ENCODE peak calls at places on chromosomes 6 and 20, in six cellular contexts. R is H9, Y is IMR-90, D is neuronal stem cell, Z is H1, J is trophoblast cell. Q is an unnamed sample.

GRCh38 chr6:143443096-143443495 is 7.4 kb downstream of the ADAT2 start:
- DNase-seq in R (no peak), D (no peak), J (no peak), Z (no peak), Y (no peak), Q (no peak)

GRCh38 chr6:17629824-17630510 is 29.9 kb downstream of the FAM8A1 start:
- DNase-seq in R (no peak), Z (no peak), D (no peak), J (no peak), Y (no peak), Q (no peak)

GRCh38 chr20:59829415-59830106 is 103.9 kb downstream of the SYCP2 start:
- DNase-seq in J (no peak), D (no peak), R (peak), Y (no peak), Z (peak), Q (no peak)

GRCh38 chr20:7765221-7765620 is 175.0 kb downstream of the HAO1 start:
- DNase-seq in Z (no peak), Y (no peak), J (no peak), D (no peak), R (no peak), Q (no peak)

GRCh38 chr6:71582820-71583219 is 294.2 kb downstream of the OGFRL1 start:
- DNase-seq in R (no peak), D (no peak), Y (no peak), Z (no peak), J (no peak), Q (no peak)

GRCh38 chr6:150471276-150471675 is 102.5 kb downstream of the IYD start:
- DNase-seq in R (no peak), Z (no peak), Y (no peak), J (no peak), D (no peak), Q (no peak)

GRCh38 chr6:112468359-112468758 is 121.2 kb downstream of the RFPL4B start:
- DNase-seq in D (no peak), R (no peak), J (peak), Y (peak), Z (no peak), Q (no peak)

GRCh38 chr6:79605968-79606764 is 25.0 kb upstream of the SH3BGRL2 start:
- DNase-seq in Y (no peak), R (peak), J (no peak), D (no peak), Z (no peak), Q (no peak)

GRCh38 chr6:5223309-5223708 is 37.4 kb downstream of the LYRM4 start:
- DNase-seq in J (no peak), Y (no peak), D (no peak), Z (no peak), R (no peak), Q (no peak)

GRCh38 chr6:34520645-34521462 is 35.3 kb downstream of the SPDEF start:
- DNase-seq in R (no peak), J (no peak), Z (no peak), D (no peak), Y (no peak), Q (no peak)

GRCh38 chr20:45832619-45833018 is 980 bp upstream of the SNX21 start:
- DNase-seq in D (no peak), J (no peak), Y (no peak), R (no peak), Z (no peak), Q (no peak)

GRCh38 chr20:13402171-13402760 is 181.2 kb downstream of the ISM1 start:
- DNase-seq in D (no peak), Y (no peak), Z (no peak), R (no peak), J (no peak), Q (no peak)

GRCh38 chr6:113050010-113050893 is 703.1 kb downstream of the RFPL4B start:
- DNase-seq in R (no peak), Y (peak), Z (no peak), D (no peak), J (no peak), Q (no peak)

GRCh38 chr6:106476326-106477105 is 116.0 kb downstream of the CRYBG1 start:
- DNase-seq in J (no peak), D (no peak), Y (peak), R (no peak), Z (no peak), Q (peak)

GRCh38 chr6:157317129-157317814 is 6.0 kb downstream of the TMEM242 start:
- DNase-seq in Y (peak), R (no peak), J (peak), Z (no peak), D (no peak), Q (peak)
- H3K9ac ChIP-seq in Y (no peak), R (no peak), J (no peak), Z (no peak), D (no peak), Q (peak)

GRCh38 chr6:6679633-6680032 is 91.1 kb downstream of the LY86 start:
- DNase-seq in J (no peak), D (no peak), Z (no peak), R (no peak), Y (no peak), Q (no peak)
- H3K14ac ChIP-seq in J (no peak), D (no peak), Z (no peak), R (no peak), Y (no peak), Q (no peak)

GRCh38 chr20:35871311-35871771 is 83.0 kb downstream of the SCAND1 start:
- DNase-seq in D (no peak), R (no peak), Y (peak), J (no peak), Z (no peak), Q (peak)

GRCh38 chr20:35870541-35871307 is 83.6 kb downstream of the SCAND1 start:
- DNase-seq in Y (no peak), R (no peak), J (peak), Z (no peak), D (no peak), Q (peak)

GRCh38 chr20:35866446-35867202 is 87.7 kb downstream of the SCAND1 start:
- DNase-seq in J (peak), R (no peak), Y (peak), D (no peak), Z (no peak), Q (peak)
- H3K9ac ChIP-seq in J (no peak), R (no peak), Y (no peak), D (no peak), Z (no peak), Q (no peak)

GRCh38 chr6:7528565-7528964 is 12.9 kb upstream of the DSP start:
- DNase-seq in Z (no peak), R (no peak), D (no peak), Y (peak), J (no peak), Q (no peak)

GRCh38 chr6:7529141-7529540 is 12.3 kb upstream of the DSP start:
- DNase-seq in R (no peak), Z (no peak), J (no peak), Y (no peak), D (no peak), Q (no peak)

GRCh38 chr6:7523922-7524321 is 17.5 kb upstream of the DSP start:
- DNase-seq in J (no peak), R (no peak), Z (no peak), D (no peak), Y (no peak), Q (no peak)

GRCh38 chr6:7522873-7523272 is 18.6 kb upstream of the DSP start:
- DNase-seq in J (no peak), Y (no peak), Z (no peak), R (no peak), D (no peak), Q (no peak)

DNA sequence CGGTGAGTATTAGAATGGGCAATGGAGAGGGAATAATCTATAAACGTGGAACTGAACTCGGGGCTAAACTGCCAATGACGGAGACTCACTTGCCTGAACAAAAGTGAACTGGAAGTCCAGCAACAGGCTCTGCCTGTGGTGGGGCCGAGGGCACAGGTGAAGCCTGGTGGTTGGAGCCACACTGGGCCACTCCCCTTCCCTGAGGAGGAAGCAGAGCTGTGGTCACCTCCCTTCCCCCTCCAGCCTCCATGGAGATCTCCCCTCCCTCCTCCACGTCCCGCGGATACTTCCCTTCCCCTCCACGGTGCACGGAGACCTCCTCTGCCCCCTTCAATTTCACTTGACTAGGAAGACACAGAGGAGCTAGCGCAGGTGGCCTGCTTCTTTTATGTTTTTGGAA is 14.7 kb upstream of the DSP start:
- DNase-seq in R (peak), J (no peak), Y (no peak), Z (peak), D (no peak), Q (no peak)
- H3K14ac ChIP-seq in R (no peak), J (no peak), Y (peak), Z (no peak), D (no peak), Q (no peak)

GRCh38 chr6:52566853-52567279 is 10.0 kb downstream of the TRAM2 start:
- DNase-seq in J (peak), Y (peak), Z (no peak), R (no peak), D (no peak), Q (peak)

GRCh38 chr6:52568320-52568719 is 8.5 kb downstream of the TRAM2 start:
- DNase-seq in Z (no peak), J (no peak), R (no peak), Y (no peak), D (no peak), Q (no peak)

GRCh38 chr6:52564856-52565255 is 12.0 kb downstream of the TRAM2 start:
- DNase-seq in D (no peak), J (peak), R (no peak), Y (no peak), Z (no peak), Q (no peak)

GRCh38 chr6:52562915-52563314 is 13.9 kb downstream of the TRAM2 start:
- DNase-seq in J (no peak), Z (no peak), Y (no peak), R (no peak), D (no peak), Q (no peak)

DNA sequence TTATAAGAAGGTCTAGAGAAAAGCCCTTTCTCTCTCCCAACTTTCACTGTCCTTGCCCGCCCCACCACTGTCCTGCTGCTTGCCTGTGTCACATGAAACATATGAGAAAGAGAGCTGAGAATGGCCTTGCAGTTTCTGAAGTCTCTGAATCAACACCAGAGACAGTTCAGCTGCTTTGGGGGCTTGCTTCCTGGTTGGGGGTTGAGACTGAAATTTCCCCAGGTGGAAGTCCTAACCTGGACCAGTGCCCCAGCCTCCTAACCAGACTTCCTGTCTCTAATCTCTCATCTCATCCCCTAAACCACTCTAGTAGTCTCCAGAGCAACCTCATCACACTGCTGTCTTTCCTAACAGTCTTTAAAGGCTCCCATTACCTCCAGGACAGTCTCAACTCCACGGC is 10.7 kb downstream of the TRAM2 start:
- DNase-seq in J (no peak), D (no peak), R (no peak), Z (no peak), Y (no peak), Q (no peak)
- H3K9ac ChIP-seq in J (no peak), D (no peak), R (no peak), Z (no peak), Y (peak), Q (peak)

GRCh38 chr20:51687071-51687470 is 81.1 kb downstream of the ATP9A start:
- DNase-seq in J (peak), D (no peak), Z (no peak), Y (peak), R (no peak), Q (peak)

GRCh38 chr20:51691703-51692102 is 76.5 kb downstream of the ATP9A start:
- DNase-seq in Z (no peak), Y (no peak), D (no peak), J (no peak), R (no peak), Q (no peak)

GRCh38 chr20:51687630-51688029 is 80.6 kb downstream of the ATP9A start:
- DNase-seq in Z (no peak), Y (no peak), J (no peak), R (no peak), D (no peak), Q (no peak)

GRCh38 chr20:51692806-51693400 is 75.3 kb downstream of the ATP9A start:
- DNase-seq in Z (no peak), J (no peak), D (no peak), Y (no peak), R (no peak), Q (no peak)

GRCh38 chr20:51688600-51688999 is 79.6 kb downstream of the ATP9A start:
- DNase-seq in Y (no peak), R (no peak), J (no peak), Z (no peak), D (no peak), Q (no peak)
- H3K14ac ChIP-seq in Y (no peak), R (no peak), J (no peak), Z (no peak), D (no peak), Q (no peak)

DNA sequence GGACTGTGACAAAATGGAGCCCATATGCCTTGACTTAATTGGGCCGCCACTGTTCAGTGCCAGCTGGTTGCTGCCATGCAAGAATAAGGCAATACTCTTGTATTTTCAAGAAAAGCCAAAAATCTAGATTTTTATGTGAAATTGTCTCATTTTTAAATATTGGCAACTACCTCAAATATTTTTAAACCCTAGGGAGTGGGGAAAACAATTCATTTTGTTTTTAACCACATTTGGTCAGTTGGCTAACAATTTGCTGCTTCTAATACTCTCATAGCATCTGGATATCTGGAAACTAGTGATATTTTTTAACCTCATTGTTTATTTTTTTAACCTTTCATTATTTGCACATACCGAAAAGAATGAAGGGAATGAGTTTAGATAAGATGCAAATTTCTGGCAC is 91.0 kb downstream of the EYA2 start:
- DNase-seq in J (no peak), D (no peak), Y (no peak), Z (no peak), R (no peak), Q (no peak)
- H3K9ac ChIP-seq in J (no peak), D (no peak), Y (no peak), Z (no peak), R (no peak), Q (no peak)

DNA sequence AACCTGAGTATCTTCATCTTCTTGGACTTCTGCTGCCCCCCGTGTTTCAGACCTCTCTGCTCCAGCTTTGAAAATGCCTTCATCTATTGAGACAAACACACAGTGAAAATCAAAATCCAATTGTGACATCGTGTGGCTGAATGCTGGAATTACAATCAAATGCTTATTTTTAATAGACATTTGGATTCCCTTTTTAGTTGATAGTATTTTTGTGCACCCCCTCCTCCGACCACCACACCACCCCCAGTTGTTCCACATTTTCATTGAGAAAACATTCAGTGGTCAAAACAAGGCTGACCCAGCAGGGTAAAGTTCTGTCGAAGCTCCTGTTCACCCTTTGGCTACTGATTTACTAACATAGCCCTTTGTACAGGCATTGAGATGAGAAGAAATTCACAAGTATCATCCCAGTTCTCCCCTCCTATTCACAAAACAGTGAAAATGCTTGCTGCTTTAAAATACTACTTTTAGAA is 79.0 kb downstream of the NRSN1 start:
- DNase-seq in R (no peak), D (peak), Y (peak), J (peak), Z (no peak), Q (peak)
- H3K14ac ChIP-seq in R (no peak), D (no peak), Y (no peak), J (no peak), Z (no peak), Q (no peak)

GRCh38 chr20:17858450-17859001 is 110.1 kb downstream of the SNX5 start:
- DNase-seq in J (no peak), D (no peak), Z (no peak), Y (no peak), R (no peak), Q (no peak)
- H3K9ac ChIP-seq in J (no peak), D (no peak), Z (no peak), Y (no peak), R (no peak), Q (no peak)